ENCODE peak calls at places on chromosomes 12 and 14, in six cellular contexts. K, P, Y, B, V and O are unnamed samples.

GRCh38 chr12:67650528-67651379 is 2.2 kb downstream of the DYRK2 start:
- DNase-seq in K (peak; percentile 20), P (peak; percentile 22), Y (no peak), B (no peak), V (no peak), O (no peak)

GRCh38 chr14:46074061-46074460 is 577.5 kb downstream of the RPL10L start:
- DNase-seq in K (no peak), P (no peak), Y (no peak), B (no peak), V (no peak), O (no peak)

GRCh38 chr12:116882742-116883141 is 1.5 kb upstream of the HRK start:
- DNase-seq in K (peak; percentile 31), P (no peak), Y (peak; percentile 53), B (peak; percentile 24), V (peak; percentile 61), O (peak; percentile 64)

GRCh38 chr12:29742646-29743045 is 41.1 kb downstream of the TMTC1 start:
- DNase-seq in K (no peak), P (no peak), Y (no peak), B (no peak), V (no peak), O (no peak)

GRCh38 chr14:74712499-74713394 is at the start of the genes AREL1 and FCF1:
- DNase-seq in K (peak; percentile 87), P (peak; percentile 86), Y (peak; percentile 92), B (peak; percentile 84), V (peak; percentile 91), O (peak; percentile 93)

GRCh38 chr12:108289342-108290131 is 49.6 kb downstream of the CMKLR1 start:
- DNase-seq in K (no peak), P (no peak), Y (no peak), B (no peak), V (no peak), O (no peak)

GRCh38 chr12:32895688-32896437 is 714 bp downstream of the PKP2 start:
- DNase-seq in K (no peak), P (no peak), Y (no peak), B (peak; percentile 20), V (no peak), O (no peak)

GRCh38 chr12:8452976-8453616 is 2.7 kb upstream of the CLEC6A start:
- DNase-seq in K (no peak), P (no peak), Y (no peak), B (no peak), V (no peak), O (no peak)

GRCh38 chr12:52119398-52120254 is 40.1 kb downstream of the SMIM41 start:
- DNase-seq in K (peak; percentile 28), P (peak; percentile 55), Y (no peak), B (peak; percentile 37), V (no peak), O (peak; percentile 45)

GRCh38 chr12:18861287-18861858 is 123.5 kb downstream of the CAPZA3 start:
- DNase-seq in K (peak; percentile 55), P (no peak), Y (peak; percentile 65), B (peak; percentile 59), V (peak; percentile 38), O (peak; percentile 56)

DNA sequence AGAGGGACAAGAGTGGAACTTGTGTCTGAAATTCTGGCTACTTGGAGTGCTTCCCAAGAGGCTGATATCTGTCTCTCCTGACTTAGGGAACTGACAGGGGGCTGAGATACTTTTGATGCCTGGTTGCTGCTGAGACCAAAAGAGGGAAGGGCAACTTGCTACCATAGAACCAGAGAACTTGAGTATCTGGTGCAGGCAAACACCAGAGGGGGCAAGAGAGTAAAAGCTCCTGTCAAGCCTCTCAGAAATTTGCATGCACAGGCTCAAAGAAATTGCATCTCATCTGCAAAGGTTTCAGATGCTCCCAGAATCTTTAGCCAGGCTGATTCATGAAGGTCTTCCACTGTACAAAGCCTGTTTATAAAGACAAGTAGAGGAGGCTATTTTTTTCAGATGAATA is 391.3 kb upstream of the FOXG1 start:
- DNase-seq in K (peak; percentile 54), P (peak; percentile 17), Y (peak; percentile 23), B (peak; percentile 41), V (no peak), O (peak; percentile 38)
- TF ChIP-seq CTCF in K (peak; percentile 58), P (peak; percentile 43), Y (peak; percentile 36), B (peak; percentile 77), V (no peak), O (peak; percentile 44)

GRCh38 chr12:20142956-20143355 is 225.4 kb upstream of the PDE3A start:
- DNase-seq in K (no peak), P (no peak), Y (no peak), B (no peak), V (no peak), O (no peak)
- TF ChIP-seq CTCF in K (peak; percentile 10), P (peak; percentile 14), Y (no peak), B (no peak), V (no peak), O (no peak)

GRCh38 chr14:21163721-21164120 is 7.9 kb upstream of the OR5AU1 start:
- DNase-seq in K (no peak), P (no peak), Y (no peak), B (no peak), V (no peak), O (no peak)
- TF ChIP-seq CTCF in K (no peak), P (no peak), Y (no peak), B (no peak), V (no peak), O (no peak)

DNA sequence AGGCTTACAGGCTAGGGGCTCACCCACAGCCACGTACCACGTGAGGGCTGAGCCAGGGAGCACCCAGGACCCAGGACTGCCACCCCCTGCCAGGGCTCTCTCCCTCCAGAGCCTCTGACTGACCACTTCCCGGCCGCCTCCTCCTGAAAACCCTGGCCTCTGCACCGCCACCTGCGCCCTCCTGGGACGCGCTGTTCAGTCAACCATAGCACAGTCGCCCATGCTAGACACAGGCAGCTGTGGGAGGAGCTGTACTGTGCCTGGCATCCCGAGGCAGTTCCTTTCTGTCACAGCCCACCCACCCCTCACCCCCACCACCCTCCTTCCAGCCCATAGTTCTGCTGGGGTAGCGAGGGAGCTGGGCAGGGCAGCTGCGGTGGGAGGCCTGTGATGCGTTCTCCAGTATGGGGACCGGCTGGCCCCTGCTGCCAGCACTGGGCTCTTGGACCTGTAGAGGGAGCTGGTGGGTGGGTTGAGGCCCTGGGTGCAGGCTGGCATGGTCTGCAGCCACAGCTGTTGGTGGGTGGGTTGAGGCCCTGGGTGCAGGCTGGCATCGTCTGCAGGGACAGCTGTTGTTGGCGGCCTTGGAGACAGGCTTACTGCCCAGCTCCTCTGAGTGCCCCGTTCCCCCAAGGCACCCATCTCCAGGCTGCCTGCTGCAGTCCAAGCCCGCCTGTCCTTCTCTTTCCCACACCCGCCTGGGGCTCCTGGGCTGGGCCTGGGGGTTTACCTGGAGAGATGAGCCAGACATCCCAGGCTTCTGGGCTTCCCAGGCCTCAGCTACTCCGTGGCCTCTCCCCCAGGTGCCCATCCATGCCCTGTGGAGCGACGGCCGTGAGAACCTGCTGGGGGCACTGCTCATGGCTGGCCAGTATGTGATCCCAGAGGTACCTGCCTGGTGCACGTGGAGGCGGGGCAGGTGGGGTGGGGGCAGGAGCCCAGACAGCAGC is 11.5 kb downstream of the ASPG start:
- DNase-seq in K (no peak), P (peak; percentile 18), Y (no peak), B (no peak), V (no peak), O (no peak)
- TF ChIP-seq CTCF in K (no peak), P (no peak), Y (no peak), B (peak; percentile 54), V (no peak), O (no peak)

GRCh38 chr12:104535383-104535782 is 78.6 kb downstream of the CHST11 start:
- DNase-seq in K (peak; percentile 47), P (no peak), Y (no peak), B (no peak), V (peak; percentile 11), O (peak; percentile 39)

GRCh38 chr12:104536841-104537240 is 80.1 kb downstream of the CHST11 start:
- DNase-seq in K (no peak), P (no peak), Y (no peak), B (peak; percentile 70), V (no peak), O (no peak)

GRCh38 chr12:104534857-104535248 is 78.1 kb downstream of the CHST11 start:
- DNase-seq in K (no peak), P (no peak), Y (no peak), B (no peak), V (no peak), O (no peak)

GRCh38 chr12:104538056-104538455 is 81.3 kb downstream of the CHST11 start:
- DNase-seq in K (no peak), P (no peak), Y (no peak), B (no peak), V (no peak), O (no peak)

DNA sequence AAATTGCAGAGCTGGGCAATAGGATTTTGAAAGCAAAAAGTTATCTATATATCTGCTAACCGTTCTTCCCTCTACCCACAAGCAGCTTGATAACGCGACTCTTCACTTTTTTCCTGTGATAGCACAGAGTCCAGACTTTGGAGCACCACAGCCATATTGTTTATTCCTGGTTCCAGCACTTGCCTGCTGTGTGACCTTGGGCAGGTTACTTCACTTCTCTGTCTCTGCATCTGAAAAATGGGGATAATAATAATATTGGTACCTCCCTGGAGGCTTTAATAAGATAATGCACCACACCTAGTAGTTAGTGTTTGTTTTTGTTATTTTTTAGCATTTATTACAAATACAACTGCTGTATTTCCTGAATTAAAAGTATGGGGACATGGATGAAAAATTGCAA is 82.3 kb downstream of the CHST11 start:
- DNase-seq in K (no peak), P (no peak), Y (no peak), B (no peak), V (no peak), O (no peak)
- TF ChIP-seq CTCF in K (no peak), P (no peak), Y (no peak), B (no peak), V (no peak), O (no peak)

DNA sequence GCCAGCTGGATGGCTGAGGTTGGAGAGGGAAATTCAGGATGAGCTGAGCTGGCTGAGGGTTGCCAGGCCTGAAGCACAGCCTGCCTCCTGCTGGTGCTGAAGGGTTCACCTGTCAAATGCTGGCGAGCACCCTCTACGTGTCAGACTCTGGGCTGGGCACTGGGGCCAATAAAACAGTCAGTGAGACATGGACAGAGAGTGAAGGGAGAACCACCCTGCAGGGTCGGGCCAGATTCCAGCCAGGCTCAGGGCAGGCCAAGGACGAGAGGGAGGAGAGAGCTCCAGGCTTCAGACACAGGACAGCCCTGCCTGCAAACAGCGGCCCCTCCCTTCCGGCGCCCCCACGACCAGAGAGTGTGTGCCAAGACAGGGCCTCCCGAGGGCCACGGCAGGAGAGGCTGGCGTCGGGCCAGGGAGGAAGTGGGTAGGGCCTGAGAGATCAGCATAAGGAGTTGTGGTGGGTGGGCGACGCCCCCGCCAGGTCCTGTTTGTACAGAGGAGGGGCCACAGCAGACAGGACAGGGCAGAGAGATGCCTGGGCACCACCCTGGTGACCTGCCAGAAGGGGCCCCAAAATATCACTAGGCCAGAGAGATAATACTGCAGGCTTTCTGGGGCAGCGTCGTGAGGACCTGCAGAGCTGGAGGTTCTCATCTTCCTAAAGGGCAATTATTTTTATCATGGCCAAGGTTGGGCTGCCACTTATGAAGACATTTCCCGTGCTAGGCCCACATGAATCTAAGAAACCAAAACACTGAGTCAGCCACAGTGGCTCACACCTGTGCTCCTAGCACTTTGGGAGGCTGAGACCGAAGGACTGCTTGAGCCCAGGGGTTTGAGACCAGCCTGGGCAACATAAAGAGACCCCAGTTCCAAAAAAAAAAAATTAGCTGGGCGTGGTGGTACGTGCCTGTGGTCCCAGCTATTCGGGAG is 73.1 kb upstream of the GPR68 start:
- DNase-seq in K (no peak), P (no peak), Y (peak; percentile 34), B (peak; percentile 65), V (no peak), O (peak; percentile 53)
- TF ChIP-seq CTCF in K (no peak), P (no peak), Y (no peak), B (peak; percentile 58), V (no peak), O (peak; percentile 4)